ENCODE peak calls at places on chromosomes 5 and 9, in four cellular contexts. G is K562, F is GM12878, Q is HCT116. R is an unnamed sample.

GRCh38 chr5:55603947-55604346 is 69.2 kb upstream of the PLPP1 start:
- DNase-seq in Q (no peak), F (no peak), G (no peak), R (no peak)

GRCh38 chr5:117182104-117182503 is 607.5 kb upstream of the SEMA6A start:
- DNase-seq in G (no peak), F (no peak), Q (no peak), R (no peak)

GRCh38 chr5:87136096-87136495 is 131.6 kb upstream of the RASA1 start:
- DNase-seq in Q (no peak), G (no peak), F (no peak), R (no peak)

GRCh38 chr5:178688551-178688950 is 41.9 kb downstream of the ZNF354A start:
- DNase-seq in Q (no peak), F (no peak), G (no peak), R (no peak)

GRCh38 chr9:87336407-87336806 is 161.3 kb upstream of the DAPK1 start:
- DNase-seq in Q (no peak), G (peak; percentile 46), F (no peak), R (peak; percentile 46)

GRCh38 chr5:170503970-170504525 is at the start of gene KCNIP1:
- DNase-seq in G (no peak), Q (no peak), F (no peak), R (no peak)

GRCh38 chr9:89588271-89588879 is 16.4 kb upstream of the GADD45G start:
- DNase-seq in Q (no peak), G (no peak), F (no peak), R (no peak)

GRCh38 chr5:74595143-74595915 is 45.2 kb downstream of the ENC1 start:
- DNase-seq in F (no peak), Q (peak; percentile 15), G (peak; percentile 38), R (peak; percentile 87)

GRCh38 chr5:141637266-141637692 is 482 bp downstream of the RELL2 start:
- DNase-seq in F (no peak), Q (no peak), G (peak; percentile 68), R (no peak)

DNA sequence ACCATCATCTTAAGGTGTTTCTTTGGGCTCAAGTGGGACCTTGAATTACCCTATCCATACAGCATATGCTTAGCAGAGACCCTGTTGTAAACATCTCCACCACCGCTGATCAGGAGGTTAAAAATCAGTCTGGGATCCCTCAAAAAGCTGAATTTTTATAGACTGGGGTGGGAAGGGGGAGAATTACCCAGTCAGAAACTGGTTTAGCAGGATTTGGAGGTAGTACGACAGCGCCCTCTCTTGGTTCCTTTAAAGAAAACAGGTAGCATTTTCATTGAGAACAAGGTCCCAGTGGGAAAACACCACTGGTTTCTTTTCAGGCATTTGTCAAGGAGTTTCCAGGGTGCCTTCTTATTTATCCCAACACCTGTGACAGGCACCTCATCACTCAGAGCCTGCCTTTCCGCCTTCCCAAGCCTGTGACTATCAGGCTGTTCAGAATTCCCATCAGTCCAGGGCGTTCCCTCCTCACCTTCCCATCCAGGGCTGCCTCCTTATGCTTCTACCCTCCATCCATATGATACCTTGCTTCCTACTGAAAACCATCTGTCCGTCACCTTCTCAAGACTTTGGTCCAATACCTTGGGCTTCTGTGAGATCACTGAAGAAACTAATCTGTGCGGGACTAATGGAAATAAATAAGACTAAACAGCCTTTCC is 203.8 kb upstream of the RAI14 start:
- DNase-seq in G (peak; percentile 32), Q (peak; percentile 34), F (no peak), R (no peak)
- TF ChIP-seq ATF3 in G (no peak), Q (no peak), F (no peak), R (no peak)

DNA sequence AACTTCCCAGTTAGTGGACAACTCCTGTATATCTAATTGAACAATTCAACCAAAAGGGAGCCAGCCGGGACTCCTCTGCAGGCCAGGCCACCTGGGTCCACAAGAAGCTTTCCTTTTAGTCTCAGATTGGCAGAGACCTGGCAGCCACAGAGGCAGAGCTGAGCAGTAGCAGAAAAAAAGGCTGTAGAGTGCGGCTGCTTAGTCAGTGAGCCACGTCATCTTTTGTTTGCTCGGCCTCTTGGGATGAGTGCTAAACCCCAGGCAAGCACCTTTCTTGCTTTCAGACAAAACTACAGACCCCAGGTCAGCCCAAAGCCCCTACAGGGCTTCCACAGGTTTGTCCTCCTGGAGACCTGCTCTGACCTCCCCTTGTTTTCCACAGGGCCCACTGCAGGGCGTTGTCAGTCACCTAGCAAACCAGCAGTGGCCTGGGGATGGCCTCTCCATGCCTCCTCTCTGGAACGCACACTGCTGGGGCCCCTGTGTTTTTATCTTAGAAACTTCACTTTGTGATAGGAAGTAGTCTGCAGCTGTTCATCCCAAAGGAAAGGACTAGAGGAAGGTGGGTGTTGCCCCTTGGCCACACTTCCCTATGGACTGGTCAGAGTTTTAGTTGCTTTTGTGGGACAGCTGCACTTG is 49.9 kb downstream of the SHB start:
- DNase-seq in Q (no peak), F (no peak), G (no peak), R (peak; percentile 63)
- TF ChIP-seq ZBTB33 in Q (no peak), F (no peak), G (no peak), R (no peak)

GRCh38 chr5:169415948-169416347 is 115.0 kb upstream of the SLIT3 start:
- DNase-seq in F (no peak), Q (no peak), G (no peak), R (no peak)
- TF ChIP-seq ATF3 in F (no peak), Q (no peak), G (no peak), R (no peak)

GRCh38 chr9:111233963-111234362 is 96.1 kb downstream of the OR2K2 start:
- DNase-seq in G (no peak), Q (no peak), F (no peak), R (no peak)
- TF ChIP-seq ZBTB33 in G (no peak), Q (no peak), F (no peak), R (no peak)

R was measured in HepG2.